ENCODE peak calls at places on chromosome 9, in six cellular contexts. One of them, this sample, is unnamed.

GRCh38 chr9:71683598-71684235 is 84.6 kb downstream of the CEMIP2 start:
- DNase-seq in AG04450: no peak
- DNase-seq in brain microvascular endothelial cell: peak; percentile 31
- DNase-seq in GM12878: no peak
- DNase-seq in fibroblast of lung: peak; percentile 86
- DNase-seq in type B pancreatic cell: no peak
- DNase-seq in this sample: no peak

GRCh38 chr9:130175355-130175754 is 3.2 kb downstream of the NCS1 start:
- DNase-seq in type B pancreatic cell: no peak
- DNase-seq in fibroblast of lung: no peak
- DNase-seq in AG04450: no peak
- DNase-seq in brain microvascular endothelial cell: no peak
- DNase-seq in GM12878: no peak
- DNase-seq in this sample: no peak

GRCh38 chr9:108496866-108497265 is 358.9 kb downstream of the ACTL7B start:
- DNase-seq in brain microvascular endothelial cell: no peak
- DNase-seq in AG04450: no peak
- DNase-seq in GM12878: no peak
- DNase-seq in type B pancreatic cell: no peak
- DNase-seq in fibroblast of lung: no peak
- DNase-seq in this sample: no peak

GRCh38 chr9:117815315-117815714 is 111.1 kb downstream of the TLR4 start:
- DNase-seq in type B pancreatic cell: no peak
- DNase-seq in AG04450: no peak
- DNase-seq in fibroblast of lung: no peak
- DNase-seq in GM12878: no peak
- DNase-seq in brain microvascular endothelial cell: no peak
- DNase-seq in this sample: no peak

GRCh38 chr9:108776920-108777650 is 78.7 kb downstream of the ACTL7B start:
- DNase-seq in AG04450: no peak
- DNase-seq in type B pancreatic cell: no peak
- DNase-seq in GM12878: no peak
- DNase-seq in brain microvascular endothelial cell: peak; percentile 87
- DNase-seq in fibroblast of lung: peak; percentile 89
- DNase-seq in this sample: peak; percentile 88

GRCh38 chr9:134565316-134565915 is 76.2 kb upstream of the COL5A1 start:
- DNase-seq in fibroblast of lung: peak; percentile 58
- DNase-seq in GM12878: no peak
- DNase-seq in brain microvascular endothelial cell: no peak
- DNase-seq in type B pancreatic cell: no peak
- DNase-seq in AG04450: no peak
- DNase-seq in this sample: no peak

GRCh38 chr9:91312717-91313325 is 48.9 kb downstream of the AUH start:
- DNase-seq in GM12878: no peak
- DNase-seq in brain microvascular endothelial cell: no peak
- DNase-seq in type B pancreatic cell: no peak
- DNase-seq in fibroblast of lung: peak; percentile 44
- DNase-seq in AG04450: no peak
- DNase-seq in this sample: no peak

GRCh38 chr9:122816163-122816867 is 12.1 kb downstream of the PDCL start:
- DNase-seq in type B pancreatic cell: no peak
- DNase-seq in fibroblast of lung: no peak
- DNase-seq in brain microvascular endothelial cell: peak; percentile 59
- DNase-seq in AG04450: no peak
- DNase-seq in GM12878: no peak
- DNase-seq in this sample: no peak

GRCh38 chr9:2262809-2263510 is 247.8 kb downstream of the SMARCA2 start:
- DNase-seq in AG04450: no peak
- DNase-seq in GM12878: no peak
- DNase-seq in type B pancreatic cell: no peak
- DNase-seq in brain microvascular endothelial cell: no peak
- DNase-seq in fibroblast of lung: peak; percentile 17
- DNase-seq in this sample: peak; percentile 50

GRCh38 chr9:132014218-132014800 is 65.4 kb downstream of the MED27 start:
- DNase-seq in AG04450: no peak
- DNase-seq in brain microvascular endothelial cell: no peak
- DNase-seq in type B pancreatic cell: no peak
- DNase-seq in GM12878: no peak
- DNase-seq in fibroblast of lung: peak; percentile 38
- DNase-seq in this sample: no peak

GRCh38 chr9:7273575-7273974 is 515.8 kb downstream of the KDM4C start:
- DNase-seq in type B pancreatic cell: no peak
- DNase-seq in AG04450: peak; percentile 6
- DNase-seq in brain microvascular endothelial cell: no peak
- DNase-seq in fibroblast of lung: peak; percentile 6
- DNase-seq in GM12878: no peak
- DNase-seq in this sample: no peak
- TF ChIP-seq CTCF in type B pancreatic cell: peak; percentile 64
- TF ChIP-seq CTCF in AG04450: peak; percentile 79
- TF ChIP-seq CTCF in brain microvascular endothelial cell: peak; percentile 55
- TF ChIP-seq CTCF in fibroblast of lung: peak; percentile 48
- TF ChIP-seq CTCF in GM12878: peak; percentile 22
- TF ChIP-seq CTCF in this sample: peak; percentile 35

DNA sequence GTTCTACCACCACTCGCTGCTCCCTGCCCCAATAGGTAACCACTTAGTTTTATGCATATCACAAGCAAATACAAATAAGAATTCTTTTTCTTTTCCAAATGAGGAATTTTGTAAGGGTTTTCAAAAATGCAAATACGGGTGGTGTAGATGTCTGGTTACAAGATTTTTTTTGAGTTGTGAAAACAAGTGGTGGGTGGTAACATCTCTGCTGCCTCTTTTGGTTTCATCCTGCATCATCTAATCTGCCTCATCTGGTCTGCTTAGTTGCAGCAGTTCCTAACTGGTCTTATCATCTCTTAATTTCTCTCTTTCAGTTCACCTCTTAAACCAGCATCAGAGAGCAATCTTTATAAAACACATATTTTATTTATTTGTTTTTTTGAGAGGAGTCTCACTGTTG is 5.3 kb downstream of the NFX1 start:
- DNase-seq in GM12878: peak; percentile 43
- DNase-seq in brain microvascular endothelial cell: no peak
- DNase-seq in type B pancreatic cell: no peak
- DNase-seq in fibroblast of lung: no peak
- DNase-seq in AG04450: no peak
- DNase-seq in this sample: no peak
- TF ChIP-seq CTCF in GM12878: no peak
- TF ChIP-seq CTCF in brain microvascular endothelial cell: no peak
- TF ChIP-seq CTCF in type B pancreatic cell: no peak
- TF ChIP-seq CTCF in fibroblast of lung: no peak
- TF ChIP-seq CTCF in AG04450: no peak
- TF ChIP-seq CTCF in this sample: no peak

GRCh38 chr9:128190013-128190412 is 1.4 kb downstream of the CIZ1 start:
- DNase-seq in AG04450: no peak
- DNase-seq in GM12878: no peak
- DNase-seq in type B pancreatic cell: no peak
- DNase-seq in brain microvascular endothelial cell: no peak
- DNase-seq in fibroblast of lung: no peak
- DNase-seq in this sample: no peak

GRCh38 chr9:128191406-128192046 is at the start of gene CIZ1:
- DNase-seq in brain microvascular endothelial cell: peak; percentile 33
- DNase-seq in GM12878: no peak
- DNase-seq in fibroblast of lung: peak; percentile 77
- DNase-seq in AG04450: no peak
- DNase-seq in type B pancreatic cell: peak; percentile 85
- DNase-seq in this sample: no peak

GRCh38 chr9:128190516-128191405 is 611 bp downstream of the CIZ1 start:
- DNase-seq in fibroblast of lung: no peak
- DNase-seq in GM12878: no peak
- DNase-seq in AG04450: no peak
- DNase-seq in type B pancreatic cell: no peak
- DNase-seq in brain microvascular endothelial cell: no peak
- DNase-seq in this sample: no peak

GRCh38 chr9:128193469-128194096 is 2.2 kb upstream of the CIZ1 start:
- DNase-seq in GM12878: no peak
- DNase-seq in brain microvascular endothelial cell: no peak
- DNase-seq in AG04450: no peak
- DNase-seq in fibroblast of lung: no peak
- DNase-seq in type B pancreatic cell: no peak
- DNase-seq in this sample: no peak

GRCh38 chr9:128192601-128193371 is 1.4 kb upstream of the CIZ1 start:
- DNase-seq in fibroblast of lung: peak; percentile 84
- DNase-seq in type B pancreatic cell: no peak
- DNase-seq in GM12878: no peak
- DNase-seq in brain microvascular endothelial cell: peak; percentile 68
- DNase-seq in AG04450: no peak
- DNase-seq in this sample: no peak
- TF ChIP-seq CTCF in fibroblast of lung: peak; percentile 7
- TF ChIP-seq CTCF in type B pancreatic cell: no peak
- TF ChIP-seq CTCF in GM12878: no peak
- TF ChIP-seq CTCF in brain microvascular endothelial cell: no peak
- TF ChIP-seq CTCF in AG04450: no peak
- TF ChIP-seq CTCF in this sample: peak; percentile 14

GRCh38 chr9:37921546-37922300 is 17.8 kb upstream of the SLC25A51 start:
- DNase-seq in fibroblast of lung: peak; percentile 85
- DNase-seq in AG04450: no peak
- DNase-seq in GM12878: no peak
- DNase-seq in brain microvascular endothelial cell: no peak
- DNase-seq in type B pancreatic cell: no peak
- DNase-seq in this sample: no peak
- TF ChIP-seq CTCF in fibroblast of lung: no peak
- TF ChIP-seq CTCF in AG04450: no peak
- TF ChIP-seq CTCF in GM12878: no peak
- TF ChIP-seq CTCF in brain microvascular endothelial cell: no peak
- TF ChIP-seq CTCF in type B pancreatic cell: no peak
- TF ChIP-seq CTCF in this sample: peak; percentile 45

DNA sequence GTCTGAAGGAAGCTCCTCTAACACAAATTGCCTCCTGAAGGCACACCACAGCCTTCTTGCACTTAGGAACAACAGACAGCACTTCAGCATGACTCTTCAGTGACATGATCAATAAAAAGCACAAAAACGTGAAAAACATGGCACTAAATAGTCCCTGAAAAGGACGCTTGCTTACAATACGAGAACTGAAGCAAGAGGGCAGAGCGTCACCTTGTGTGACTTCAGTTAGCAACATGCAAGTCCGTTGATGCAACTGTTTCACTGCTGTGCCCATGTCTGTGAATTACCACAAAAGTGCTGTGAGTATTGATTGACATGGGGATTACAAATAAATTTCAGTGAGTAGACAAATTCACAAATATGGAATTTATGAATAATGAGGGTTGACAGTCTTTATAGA is 219.9 kb upstream of the GAS1 start:
- DNase-seq in type B pancreatic cell: no peak
- DNase-seq in fibroblast of lung: no peak
- DNase-seq in brain microvascular endothelial cell: no peak
- DNase-seq in GM12878: no peak
- DNase-seq in AG04450: no peak
- DNase-seq in this sample: no peak
- TF ChIP-seq CTCF in type B pancreatic cell: no peak
- TF ChIP-seq CTCF in fibroblast of lung: no peak
- TF ChIP-seq CTCF in brain microvascular endothelial cell: no peak
- TF ChIP-seq CTCF in GM12878: no peak
- TF ChIP-seq CTCF in AG04450: peak; percentile 6
- TF ChIP-seq CTCF in this sample: no peak

DNA sequence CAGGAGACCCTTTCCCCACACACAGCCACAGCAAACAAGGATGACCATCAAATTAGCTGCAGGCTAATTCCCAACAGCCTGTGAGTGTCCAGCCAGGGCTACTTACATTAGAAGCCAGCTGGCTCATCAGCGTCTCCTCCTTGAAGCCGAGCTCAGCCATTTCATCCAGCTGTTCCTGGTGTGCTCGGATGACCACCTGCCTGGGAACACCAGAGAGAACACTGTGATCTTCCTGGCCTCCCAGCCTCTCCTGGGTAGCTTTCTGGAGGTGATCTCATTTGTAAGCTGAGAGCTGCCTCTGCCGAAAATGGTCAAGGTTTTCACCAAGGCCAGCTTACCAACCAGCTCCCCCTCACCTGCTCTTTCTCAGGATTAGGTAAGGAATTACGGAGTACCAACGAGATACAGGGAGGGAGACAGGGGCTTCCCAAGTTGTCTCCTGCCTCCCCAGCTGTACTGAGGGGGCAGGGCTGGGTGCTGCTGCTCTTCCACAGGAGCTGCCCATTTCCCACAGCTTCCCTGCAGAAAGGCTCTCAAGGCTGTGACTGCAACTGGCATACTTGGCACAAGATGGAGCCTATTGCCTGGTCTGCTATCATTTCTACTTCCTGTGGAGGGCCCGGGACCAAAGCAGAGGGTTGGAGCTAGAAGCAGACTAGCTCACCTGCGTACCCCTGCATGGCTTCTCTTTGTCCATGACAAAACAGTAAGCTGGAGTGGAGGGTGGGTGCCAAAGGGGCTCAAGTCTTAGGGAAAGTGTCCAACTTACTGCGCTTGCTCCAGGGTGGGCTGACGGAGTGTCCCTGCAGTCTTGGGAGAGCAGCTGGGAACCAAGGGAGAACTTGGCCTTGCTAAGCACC is 73.9 kb downstream of the KIF24 start:
- DNase-seq in brain microvascular endothelial cell: no peak
- DNase-seq in AG04450: no peak
- DNase-seq in GM12878: no peak
- DNase-seq in fibroblast of lung: no peak
- DNase-seq in type B pancreatic cell: no peak
- DNase-seq in this sample: no peak
- TF ChIP-seq CTCF in brain microvascular endothelial cell: no peak
- TF ChIP-seq CTCF in AG04450: peak; percentile 15
- TF ChIP-seq CTCF in GM12878: no peak
- TF ChIP-seq CTCF in fibroblast of lung: no peak
- TF ChIP-seq CTCF in type B pancreatic cell: no peak
- TF ChIP-seq CTCF in this sample: no peak

DNA sequence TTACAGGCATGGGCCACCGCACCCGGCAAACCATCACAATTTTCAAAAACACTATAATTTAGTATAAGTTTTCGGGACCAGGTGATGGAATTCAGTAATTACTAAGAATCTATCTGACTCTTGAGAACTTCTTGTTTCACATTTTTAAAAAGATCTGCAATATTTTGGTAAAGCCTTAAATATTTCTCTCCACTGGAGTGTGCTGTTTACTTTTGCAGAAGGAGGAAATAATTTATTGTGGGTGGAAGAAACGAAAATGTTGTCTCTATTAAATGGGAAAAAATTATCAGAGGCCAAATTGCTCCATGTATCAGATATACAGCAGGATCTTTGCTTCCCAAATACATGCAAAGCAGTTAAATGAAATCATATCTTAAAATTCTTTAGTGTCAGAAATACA is 566.8 kb upstream of the CYLC2 start:
- DNase-seq in brain microvascular endothelial cell: no peak
- DNase-seq in GM12878: no peak
- DNase-seq in fibroblast of lung: no peak
- DNase-seq in type B pancreatic cell: no peak
- DNase-seq in AG04450: no peak
- DNase-seq in this sample: no peak
- TF ChIP-seq CTCF in brain microvascular endothelial cell: no peak
- TF ChIP-seq CTCF in GM12878: no peak
- TF ChIP-seq CTCF in fibroblast of lung: no peak
- TF ChIP-seq CTCF in type B pancreatic cell: no peak
- TF ChIP-seq CTCF in AG04450: no peak
- TF ChIP-seq CTCF in this sample: no peak

DNA sequence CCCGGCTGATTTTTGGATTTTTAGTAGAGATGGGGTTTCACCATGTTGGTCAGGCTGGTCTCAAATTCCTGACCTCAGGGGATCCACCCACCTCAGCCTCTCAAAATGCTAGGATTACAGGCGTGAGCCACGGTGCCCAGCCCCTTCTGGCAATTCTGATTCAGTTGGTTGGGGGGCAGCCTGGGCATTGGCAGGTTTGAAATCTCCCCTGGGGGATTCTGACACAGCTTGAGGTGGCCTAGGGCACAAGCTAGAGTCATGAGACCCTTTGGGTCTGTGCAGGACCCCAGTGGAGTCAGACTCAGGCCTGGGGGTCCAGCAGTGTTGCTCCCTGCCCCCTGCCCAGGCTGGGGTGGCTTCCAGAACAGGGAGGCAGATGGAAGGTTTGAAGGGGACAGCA is 239.8 kb downstream of the PBX3 start:
- DNase-seq in type B pancreatic cell: no peak
- DNase-seq in brain microvascular endothelial cell: no peak
- DNase-seq in AG04450: no peak
- DNase-seq in GM12878: no peak
- DNase-seq in fibroblast of lung: no peak
- DNase-seq in this sample: no peak
- TF ChIP-seq CTCF in type B pancreatic cell: no peak
- TF ChIP-seq CTCF in brain microvascular endothelial cell: no peak
- TF ChIP-seq CTCF in AG04450: no peak
- TF ChIP-seq CTCF in GM12878: no peak
- TF ChIP-seq CTCF in fibroblast of lung: no peak
- TF ChIP-seq CTCF in this sample: no peak